ENCODE peak calls at places on chromosomes 4 and X, in four cellular contexts. S is iris pigment epithelial cell, U is NCI-H446 treated with DMSO at 0.1 percent for 48 hours, D is tibial nerve. B is an unnamed sample.

GRCh38 chr4:82745173-82745842 is 53.3 kb downstream of the SCD5 start:
- DNase-seq in S (peak; percentile 89), U (no peak), D (no peak), B (peak; percentile 38)

GRCh38 chr4:82801910-82802521 is 3.4 kb upstream of the SCD5 start:
- DNase-seq in S (peak; percentile 58), D (peak; percentile 53), U (no peak), B (peak; percentile 60)

GRCh38 chr4:184624972-184625554 is 24.2 kb downstream of the CASP3 start:
- DNase-seq in U (no peak), S (no peak), D (no peak), B (no peak)

GRCh38 chrX:23756165-23756564 is 13.1 kb upstream of the ACOT9 start:
- DNase-seq in S (peak; percentile 49), D (peak; percentile 63), U (peak; percentile 2), B (peak; percentile 58)

GRCh38 chrX:46301903-46302302 is 243.3 kb downstream of the ZNF674 start:
- DNase-seq in U (no peak), D (no peak), S (no peak), B (no peak)

GRCh38 chr4:117783716-117784115 is 250.6 kb upstream of the NDST3 start:
- DNase-seq in D (no peak), U (peak; percentile 92), S (peak; percentile 21), B (no peak)

GRCh38 chrX:47992093-47992375 is 11.8 kb downstream of the ZNF182 start:
- DNase-seq in D (no peak), S (no peak), U (no peak), B (no peak)

GRCh38 chrX:28659269-28659668 is 72.0 kb downstream of the IL1RAPL1 start:
- DNase-seq in D (no peak), U (no peak), S (no peak), B (no peak)

GRCh38 chr4:140755811-140756291 is 334 bp downstream of the TBC1D9 start:
- DNase-seq in U (no peak), S (peak; percentile 67), D (peak; percentile 11), B (peak; percentile 37)

GRCh38 chr4:3200423-3201090 is 48.4 kb upstream of the MSANTD1 start:
- DNase-seq in U (no peak), D (no peak), S (no peak), B (no peak)

GRCh38 chrX:51420610-51421009 is 75.8 kb downstream of the NUDT11 start:
- DNase-seq in U (no peak), S (peak; percentile 52), D (peak; percentile 43), B (peak; percentile 61)

GRCh38 chr4:83208776-83209365 is 75.7 kb downstream of the COQ2 start:
- DNase-seq in U (no peak), D (no peak), S (no peak), B (peak; percentile 30)

GRCh38 chr4:163143532-163143931 is 23.2 kb downstream of the NAF1 start:
- DNase-seq in S (no peak), D (no peak), U (no peak), B (no peak)

GRCh38 chr4:87375719-87376291 is 15.2 kb downstream of the HSD17B11 start:
- DNase-seq in D (peak; percentile 77), S (peak; percentile 88), U (peak; percentile 28), B (peak; percentile 94)

GRCh38 chr4:25938251-25939186 is 24.5 kb downstream of the SMIM20 start:
- DNase-seq in S (peak; percentile 64), U (no peak), D (peak; percentile 65), B (peak; percentile 72)

GRCh38 chrX:12197030-12197429 is 58.8 kb downstream of the FRMPD4 start:
- DNase-seq in S (no peak), D (no peak), U (no peak), B (no peak)

GRCh38 chr4:76055005-76055404 is 19.1 kb upstream of the CXCL11 start:
- DNase-seq in U (no peak), S (no peak), D (no peak), B (no peak)

GRCh38 chrX:47501226-47502071 is 18.4 kb upstream of the ZNF41 start:
- DNase-seq in D (no peak), S (peak; percentile 77), U (no peak), B (peak; percentile 69)

GRCh38 chr4:43132010-43132582 is 239.6 kb downstream of the GRXCR1 start:
- DNase-seq in D (no peak), U (peak; percentile 46), S (peak; percentile 63), B (peak; percentile 82)

GRCh38 chrX:10240918-10241317 is 84.1 kb downstream of the CLCN4 start:
- DNase-seq in U (no peak), S (peak; percentile 84), D (peak; percentile 14), B (peak; percentile 89)

GRCh38 chrX:43349363-43349762 is 306.7 kb upstream of the MAOA start:
- DNase-seq in U (no peak), D (peak; percentile 4), S (peak; percentile 25), B (peak; percentile 30)

B was measured in fibroblast of the aortic adventitia.